ENCODE peak calls at places on chromosomes 1 and 21, in six cellular contexts. M is heart right ventricle, O is astrocyte of the spinal cord, I is left ventricle myocardium inferior, N is osteocyte, G is GM12865. A is an unnamed sample.

GRCh38 chr1:2279210-2279639 is 51.1 kb downstream of the SKI start:
- DNase-seq in O (peak), I (peak), G (no peak), M (peak), N (no peak), A (peak)

GRCh38 chr1:50458507-50458906 is 35.3 kb upstream of the DMRTA2 start:
- DNase-seq in G (no peak), I (no peak), M (no peak), N (no peak), O (peak), A (no peak)

GRCh38 chr1:34927316-34927715 is 2.1 kb downstream of the DLGAP3 start:
- DNase-seq in N (peak), G (no peak), M (no peak), I (no peak), O (no peak), A (no peak)

GRCh38 chr1:107389410-107390075 is 248.7 kb downstream of the NTNG1 start:
- DNase-seq in N (no peak), O (no peak), M (no peak), I (no peak), G (peak), A (no peak)

GRCh38 chr1:207029991-207030521 is 2.5 kb downstream of the C1orf116 start:
- DNase-seq in M (no peak), O (no peak), G (no peak), N (no peak), I (no peak), A (no peak)

GRCh38 chr21:15327637-15328265 is 263.0 kb upstream of the NRIP1 start:
- DNase-seq in M (no peak), O (no peak), I (no peak), N (no peak), G (no peak), A (no peak)

GRCh38 chr1:240621249-240621648 is 9.3 kb upstream of the GREM2 start:
- DNase-seq in G (no peak), I (no peak), O (no peak), M (no peak), N (no peak), A (no peak)

GRCh38 chr1:240833057-240833456 is 221.1 kb upstream of the GREM2 start:
- DNase-seq in M (no peak), I (no peak), O (no peak), G (no peak), N (no peak), A (no peak)

GRCh38 chr1:1511533-1512285 is at the start of gene ATAD3A:
- DNase-seq in N (peak), G (peak), I (peak), M (peak), O (peak), A (peak)

GRCh38 chr1:66327582-66327981 is 206.4 kb upstream of the SGIP1 start:
- DNase-seq in N (no peak), G (no peak), M (no peak), O (no peak), I (no peak), A (no peak)

GRCh38 chr1:243924188-243924587 is 74.1 kb upstream of the AKT3 start:
- DNase-seq in O (peak), N (no peak), G (no peak), M (no peak), I (no peak), A (peak)

GRCh38 chr1:236920270-236920894 is 83.9 kb downstream of the MT1HL1 start:
- DNase-seq in M (no peak), G (no peak), N (no peak), I (no peak), O (no peak), A (no peak)

GRCh38 chr1:24443241-24443656 is 27.6 kb downstream of the NIPAL3 start:
- DNase-seq in G (no peak), N (no peak), O (no peak), M (no peak), I (no peak), A (no peak)

GRCh38 chr1:220410681-220411080 is 117.3 kb upstream of the MARK1 start:
- DNase-seq in G (no peak), N (no peak), M (no peak), I (no peak), O (no peak), A (peak)

GRCh38 chr21:28196981-28197380 is 795.7 kb downstream of the LTN1 start:
- DNase-seq in O (no peak), N (no peak), M (no peak), I (no peak), G (no peak), A (no peak)

GRCh38 chr21:28193189-28193588 is 799.5 kb downstream of the LTN1 start:
- DNase-seq in N (no peak), I (no peak), M (no peak), G (no peak), O (no peak), A (no peak)
- TF ChIP-seq CTCF in N (no peak), I (no peak), M (no peak), G (no peak), O (no peak), A (peak)

DNA sequence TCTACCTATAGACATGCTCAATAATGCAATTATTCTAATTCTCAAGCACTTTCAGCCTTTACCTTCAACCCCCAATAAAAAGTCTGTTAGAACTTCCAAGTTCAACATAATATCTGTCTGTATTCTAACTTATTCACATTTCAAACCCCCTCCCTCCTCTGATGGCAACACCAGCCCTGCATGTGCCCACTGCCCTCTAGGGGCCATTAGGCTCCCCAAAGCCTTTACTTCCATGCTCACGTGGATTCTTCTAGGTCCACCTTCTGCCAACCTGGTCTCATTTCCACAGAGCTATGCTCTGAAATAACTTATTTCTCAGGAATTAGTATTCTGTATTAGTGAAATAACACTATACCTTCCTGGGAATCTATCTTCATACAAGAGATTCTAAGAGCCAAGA is 22.2 kb upstream of the KPRP start:
- DNase-seq in M (no peak), O (no peak), I (no peak), N (no peak), G (no peak), A (no peak)
- TF ChIP-seq CTCF in M (no peak), O (peak), I (no peak), N (no peak), G (no peak), A (peak)

DNA sequence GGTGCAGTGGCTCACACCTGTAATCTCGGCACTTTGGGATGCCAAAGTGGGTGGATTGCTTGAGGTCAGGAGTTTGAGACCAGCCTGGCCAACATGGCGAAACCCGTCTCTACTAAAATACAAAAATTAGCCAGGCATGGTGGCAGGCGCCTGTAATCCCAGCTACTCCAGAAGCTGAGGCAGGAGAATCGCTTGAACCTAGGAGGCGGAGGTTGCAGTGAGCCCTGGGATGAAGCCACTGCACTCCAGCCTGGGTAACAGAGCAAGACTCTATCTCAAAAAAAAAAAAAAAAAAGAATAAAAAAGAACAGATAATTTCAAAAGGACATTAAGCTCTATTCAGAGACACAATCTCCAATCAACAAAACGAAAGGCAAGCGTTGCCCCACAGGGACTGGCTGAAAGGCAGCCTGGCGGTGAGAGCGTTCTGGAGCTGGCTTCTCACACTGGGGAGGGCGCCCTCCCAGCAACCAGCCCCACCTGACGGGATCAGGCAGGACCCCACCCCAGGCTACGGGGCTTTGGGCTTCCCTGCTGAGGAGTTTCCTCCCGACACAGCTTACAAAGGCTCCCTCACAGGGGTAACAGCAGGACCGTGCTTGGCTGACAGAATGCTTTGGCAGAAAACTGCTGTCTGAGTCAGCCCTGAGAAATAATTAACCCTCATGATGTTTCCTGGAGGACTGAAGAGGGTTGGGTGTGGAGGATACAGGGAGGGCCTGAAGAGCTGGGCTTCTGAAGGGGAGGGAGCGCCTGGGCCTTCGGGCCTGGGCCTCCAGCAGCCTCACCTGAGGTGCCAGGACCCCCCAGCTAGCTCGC is 31.1 kb upstream of the SRP9 start:
- DNase-seq in N (peak), M (peak), I (peak), O (peak), G (no peak), A (peak)
- TF ChIP-seq CTCF in N (peak), M (no peak), I (peak), O (peak), G (no peak), A (peak)

GRCh38 chr1:94807742-94808491 is 12.2 kb upstream of the SLC44A3 start:
- DNase-seq in G (no peak), M (no peak), I (no peak), N (no peak), O (no peak), A (no peak)
- TF ChIP-seq CTCF in G (no peak), M (no peak), I (no peak), N (no peak), O (no peak), A (no peak)

DNA sequence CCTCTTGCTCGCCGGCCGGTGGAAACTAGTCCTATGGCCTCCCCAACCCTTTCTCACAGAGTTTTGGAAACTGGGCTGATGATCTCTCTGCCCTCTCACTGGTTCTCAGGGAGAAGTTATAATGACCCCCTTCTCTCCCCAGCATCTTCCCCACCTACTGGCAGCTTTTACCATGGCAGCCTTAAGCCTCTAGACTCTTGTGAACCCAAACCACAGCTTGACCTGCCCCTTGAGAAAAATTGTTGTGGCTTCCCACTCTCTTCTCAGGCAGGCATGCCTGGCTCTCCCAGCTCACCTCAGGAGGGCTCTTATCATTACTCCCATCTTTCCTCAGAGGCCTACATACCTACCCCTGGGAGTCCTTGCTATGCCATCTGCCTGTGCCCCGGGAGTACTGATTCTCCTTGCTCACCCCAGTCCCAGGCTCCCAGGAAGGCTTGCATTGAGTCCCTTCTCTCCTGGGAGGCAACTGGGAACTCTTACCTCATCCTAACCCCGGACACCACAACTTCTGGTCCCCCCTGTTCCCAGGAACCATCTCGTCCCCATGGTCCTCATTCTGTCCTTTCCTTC is 1.6 kb downstream of the NSUN4 start:
- DNase-seq in N (no peak), O (peak), I (no peak), G (peak), M (no peak), A (peak)
- TF ChIP-seq CTCF in N (peak), O (peak), I (peak), G (peak), M (no peak), A (peak)

GRCh38 chr1:205340674-205341073 is 16.0 kb downstream of the KLHDC8A start:
- DNase-seq in N (no peak), I (no peak), G (no peak), O (no peak), M (no peak), A (no peak)

GRCh38 chr1:205346956-205347574 is 9.7 kb downstream of the KLHDC8A start:
- DNase-seq in I (no peak), M (no peak), G (no peak), N (no peak), O (no peak), A (no peak)

GRCh38 chr1:205345761-205346160 is 11.0 kb downstream of the KLHDC8A start:
- DNase-seq in N (no peak), G (no peak), O (no peak), M (no peak), I (no peak), A (no peak)

GRCh38 chr1:205344010-205344808 is 12.5 kb downstream of the KLHDC8A start:
- DNase-seq in I (no peak), G (no peak), N (no peak), M (no peak), O (no peak), A (no peak)

GRCh38 chr1:205343431-205344009 is 13.2 kb downstream of the KLHDC8A start:
- DNase-seq in N (no peak), I (no peak), G (no peak), M (no peak), O (no peak), A (no peak)
- TF ChIP-seq CTCF in N (peak), I (no peak), G (no peak), M (no peak), O (peak), A (peak)

DNA sequence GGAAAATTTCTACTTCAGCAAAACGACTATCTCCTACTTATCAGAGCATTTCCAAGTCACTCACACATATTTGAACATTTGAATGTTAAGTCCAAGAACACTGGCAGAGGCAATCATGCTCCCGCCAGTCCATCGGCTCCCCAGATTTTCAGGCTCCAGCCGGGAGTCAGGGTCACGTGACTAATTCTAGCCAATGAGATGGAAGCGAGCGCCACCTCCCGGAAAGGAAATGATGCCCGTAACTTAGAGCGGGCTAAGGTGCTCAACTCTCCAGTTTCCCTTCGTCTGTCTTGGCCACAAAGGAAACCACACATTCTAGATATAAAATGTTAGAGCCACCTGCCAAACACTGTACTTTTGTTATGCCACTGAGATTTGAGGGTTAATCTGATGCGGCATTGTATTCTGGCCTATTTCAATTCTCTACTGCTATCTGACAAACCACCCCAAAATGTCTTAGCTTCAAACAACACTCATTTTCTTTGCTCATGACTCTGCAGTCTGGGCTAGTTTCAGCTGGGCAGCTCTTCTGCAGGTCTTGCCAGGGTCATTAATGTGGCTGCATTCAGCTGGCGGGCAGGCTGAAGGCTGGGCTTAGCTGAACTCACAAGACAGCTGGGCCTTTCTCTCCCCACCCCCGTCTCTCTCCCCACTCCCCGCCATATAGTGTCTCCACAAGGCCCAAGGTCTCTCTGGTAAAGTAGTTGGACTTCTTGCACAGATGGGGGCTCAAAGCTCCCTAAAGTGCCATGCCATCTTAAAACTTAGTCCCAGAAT is 16.5 kb upstream of the LHX4 start:
- DNase-seq in O (no peak), G (peak), N (no peak), I (no peak), M (no peak), A (no peak)
- TF ChIP-seq CTCF in O (no peak), G (peak), N (no peak), I (no peak), M (no peak), A (no peak)

DNA sequence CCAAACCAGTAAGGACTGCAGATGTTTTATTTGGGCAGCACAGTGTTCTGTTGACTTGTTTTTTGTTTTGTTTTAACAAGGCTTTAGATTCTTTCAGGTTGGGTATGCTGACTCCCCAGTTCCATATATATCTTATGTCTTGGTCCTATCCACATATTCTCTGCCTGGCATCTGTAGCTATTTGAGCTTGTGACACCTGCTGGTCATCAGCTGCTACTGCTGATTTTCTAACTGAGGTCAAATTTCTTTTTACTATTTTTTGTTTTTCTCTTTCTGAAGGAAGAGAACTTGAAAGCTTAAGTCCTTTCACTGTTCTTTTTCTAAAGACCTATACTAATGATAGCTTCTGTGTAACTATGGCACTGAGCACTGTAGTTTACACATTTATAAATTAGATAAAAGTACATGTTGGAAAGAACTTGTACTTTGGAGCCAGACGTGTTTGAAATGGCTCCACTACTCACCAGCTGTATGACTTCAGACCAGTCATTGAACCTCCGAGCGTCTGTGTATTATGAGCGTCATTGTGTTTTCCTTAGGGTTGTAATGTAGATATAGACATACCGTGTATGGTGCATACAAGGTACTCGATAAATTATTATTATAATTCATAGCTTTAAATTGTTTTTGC is 109.4 kb downstream of the NRDC start:
- DNase-seq in N (no peak), I (no peak), M (no peak), O (peak), G (peak), A (peak)
- TF ChIP-seq CTCF in N (peak), I (peak), M (peak), O (peak), G (peak), A (peak)

GRCh38 chr21:30072496-30072895 is 94.1 kb downstream of the CLDN17 start:
- DNase-seq in M (peak), I (no peak), G (peak), N (no peak), O (peak), A (no peak)
- TF ChIP-seq CTCF in M (no peak), I (peak), G (no peak), N (peak), O (no peak), A (no peak)

GRCh38 chr1:147815503-147815902 is 55.1 kb upstream of the GJA5 start:
- DNase-seq in M (no peak), O (no peak), I (no peak), N (no peak), G (no peak), A (no peak)
- TF ChIP-seq CTCF in M (no peak), O (no peak), I (peak), N (no peak), G (no peak), A (peak)